ENCODE peak calls at places on chromosome 11, in eight cellular contexts. One of them, this sample, is unnamed.
A peak's percentile ranks its signal among the peaks of the same experiment; 100 is the strongest.

GRCh38 chr11:132576706-132577105 is 955.6 kb downstream of the OPCML start:
- DNase-seq in stimulated activated CD4-positive, alpha-beta T cell treated with anti-CD3 and anti-CD28 coated beads, Interleukin-2, amount 100 ng/mL, for 48 hours: no peak
- DNase-seq in amniotic epithelial cell: peak; percentile 54
- DNase-seq in astrocyte of the spinal cord: peak; percentile 90
- DNase-seq in omental fat pad: no peak
- DNase-seq in caudate nucleus: no peak
- DNase-seq in NCI-H345: no peak
- DNase-seq in Ammon's horn: no peak
- DNase-seq in this sample: no peak

GRCh38 chr11:128848815-128849455 is 18.2 kb downstream of the KCNJ1 start:
- DNase-seq in omental fat pad: peak; percentile 47
- DNase-seq in NCI-H345: peak; percentile 59
- DNase-seq in amniotic epithelial cell: peak; percentile 26
- DNase-seq in caudate nucleus: no peak
- DNase-seq in astrocyte of the spinal cord: peak; percentile 22
- DNase-seq in Ammon's horn: no peak
- DNase-seq in stimulated activated CD4-positive, alpha-beta T cell treated with anti-CD3 and anti-CD28 coated beads, Interleukin-2, amount 100 ng/mL, for 48 hours: peak; percentile 72
- DNase-seq in this sample: no peak

GRCh38 chr11:1747753-1748466 is 2.5 kb downstream of the IFITM10 start:
- DNase-seq in omental fat pad: no peak
- DNase-seq in stimulated activated CD4-positive, alpha-beta T cell treated with anti-CD3 and anti-CD28 coated beads, Interleukin-2, amount 100 ng/mL, for 48 hours: no peak
- DNase-seq in Ammon's horn: peak; percentile 68
- DNase-seq in astrocyte of the spinal cord: no peak
- DNase-seq in NCI-H345: no peak
- DNase-seq in caudate nucleus: peak; percentile 77
- DNase-seq in amniotic epithelial cell: no peak
- DNase-seq in this sample: no peak

GRCh38 chr11:65555693-65556231 is 2.4 kb downstream of the LTBP3 start:
- DNase-seq in stimulated activated CD4-positive, alpha-beta T cell treated with anti-CD3 and anti-CD28 coated beads, Interleukin-2, amount 100 ng/mL, for 48 hours: no peak
- DNase-seq in NCI-H345: no peak
- DNase-seq in omental fat pad: no peak
- DNase-seq in amniotic epithelial cell: peak; percentile 79
- DNase-seq in Ammon's horn: no peak
- DNase-seq in caudate nucleus: no peak
- DNase-seq in astrocyte of the spinal cord: peak; percentile 90
- DNase-seq in this sample: no peak

GRCh38 chr11:77126861-77127673 is 979 bp upstream of the MYO7A start:
- DNase-seq in amniotic epithelial cell: no peak
- DNase-seq in stimulated activated CD4-positive, alpha-beta T cell treated with anti-CD3 and anti-CD28 coated beads, Interleukin-2, amount 100 ng/mL, for 48 hours: peak; percentile 53
- DNase-seq in NCI-H345: peak; percentile 71
- DNase-seq in caudate nucleus: peak; percentile 60
- DNase-seq in astrocyte of the spinal cord: peak; percentile 33
- DNase-seq in omental fat pad: no peak
- DNase-seq in Ammon's horn: peak; percentile 61
- DNase-seq in this sample: no peak

GRCh38 chr11:84628871-84629625 is 998.1 kb downstream of the DLG2 start:
- DNase-seq in astrocyte of the spinal cord: no peak
- DNase-seq in Ammon's horn: peak; percentile 44
- DNase-seq in amniotic epithelial cell: no peak
- DNase-seq in omental fat pad: no peak
- DNase-seq in caudate nucleus: no peak
- DNase-seq in NCI-H345: no peak
- DNase-seq in stimulated activated CD4-positive, alpha-beta T cell treated with anti-CD3 and anti-CD28 coated beads, Interleukin-2, amount 100 ng/mL, for 48 hours: no peak
- DNase-seq in this sample: no peak

GRCh38 chr11:94750319-94751215 is 17.6 kb upstream of the AMOTL1 start:
- DNase-seq in NCI-H345: no peak
- DNase-seq in amniotic epithelial cell: no peak
- DNase-seq in stimulated activated CD4-positive, alpha-beta T cell treated with anti-CD3 and anti-CD28 coated beads, Interleukin-2, amount 100 ng/mL, for 48 hours: no peak
- DNase-seq in astrocyte of the spinal cord: no peak
- DNase-seq in caudate nucleus: no peak
- DNase-seq in omental fat pad: no peak
- DNase-seq in Ammon's horn: no peak
- DNase-seq in this sample: no peak

GRCh38 chr11:101341578-101341977 is 212.0 kb upstream of the PGR start:
- DNase-seq in stimulated activated CD4-positive, alpha-beta T cell treated with anti-CD3 and anti-CD28 coated beads, Interleukin-2, amount 100 ng/mL, for 48 hours: no peak
- DNase-seq in omental fat pad: no peak
- DNase-seq in NCI-H345: no peak
- DNase-seq in amniotic epithelial cell: no peak
- DNase-seq in astrocyte of the spinal cord: no peak
- DNase-seq in caudate nucleus: no peak
- DNase-seq in Ammon's horn: no peak
- DNase-seq in this sample: no peak

GRCh38 chr11:71286701-71287643 is 34.6 kb upstream of the SHANK2 start:
- DNase-seq in astrocyte of the spinal cord: peak; percentile 97
- DNase-seq in omental fat pad: no peak
- DNase-seq in stimulated activated CD4-positive, alpha-beta T cell treated with anti-CD3 and anti-CD28 coated beads, Interleukin-2, amount 100 ng/mL, for 48 hours: no peak
- DNase-seq in NCI-H345: no peak
- DNase-seq in caudate nucleus: no peak
- DNase-seq in Ammon's horn: peak; percentile 64
- DNase-seq in amniotic epithelial cell: peak; percentile 67
- DNase-seq in this sample: no peak

GRCh38 chr11:2444301-2445106 is at the start of the genes KCNQ1 and TRPM5:
- DNase-seq in caudate nucleus: no peak
- DNase-seq in stimulated activated CD4-positive, alpha-beta T cell treated with anti-CD3 and anti-CD28 coated beads, Interleukin-2, amount 100 ng/mL, for 48 hours: peak; percentile 64
- DNase-seq in NCI-H345: peak; percentile 74
- DNase-seq in Ammon's horn: no peak
- DNase-seq in omental fat pad: no peak
- DNase-seq in amniotic epithelial cell: no peak
- DNase-seq in astrocyte of the spinal cord: no peak
- DNase-seq in this sample: peak; percentile 30

GRCh38 chr11:93724090-93724489 is 17.2 kb downstream of the TAF1D start:
- DNase-seq in stimulated activated CD4-positive, alpha-beta T cell treated with anti-CD3 and anti-CD28 coated beads, Interleukin-2, amount 100 ng/mL, for 48 hours: no peak
- DNase-seq in amniotic epithelial cell: no peak
- DNase-seq in Ammon's horn: no peak
- DNase-seq in NCI-H345: no peak
- DNase-seq in astrocyte of the spinal cord: no peak
- DNase-seq in omental fat pad: no peak
- DNase-seq in caudate nucleus: no peak
- DNase-seq in this sample: no peak

GRCh38 chr11:16982809-16983208 is 31.4 kb downstream of the PLEKHA7 start:
- DNase-seq in stimulated activated CD4-positive, alpha-beta T cell treated with anti-CD3 and anti-CD28 coated beads, Interleukin-2, amount 100 ng/mL, for 48 hours: no peak
- DNase-seq in amniotic epithelial cell: peak; percentile 23
- DNase-seq in Ammon's horn: no peak
- DNase-seq in astrocyte of the spinal cord: peak; percentile 10
- DNase-seq in omental fat pad: no peak
- DNase-seq in NCI-H345: no peak
- DNase-seq in caudate nucleus: no peak
- DNase-seq in this sample: no peak

GRCh38 chr11:126113515-126113957 is 50.9 kb upstream of the CDON start:
- DNase-seq in amniotic epithelial cell: peak; percentile 98
- DNase-seq in caudate nucleus: no peak
- DNase-seq in astrocyte of the spinal cord: peak; percentile 86
- DNase-seq in Ammon's horn: peak; percentile 30
- DNase-seq in stimulated activated CD4-positive, alpha-beta T cell treated with anti-CD3 and anti-CD28 coated beads, Interleukin-2, amount 100 ng/mL, for 48 hours: no peak
- DNase-seq in omental fat pad: peak; percentile 58
- DNase-seq in NCI-H345: peak; percentile 65
- DNase-seq in this sample: no peak

GRCh38 chr11:74278721-74279148 is 32.7 kb downstream of the P4HA3 start:
- DNase-seq in astrocyte of the spinal cord: peak; percentile 100
- DNase-seq in stimulated activated CD4-positive, alpha-beta T cell treated with anti-CD3 and anti-CD28 coated beads, Interleukin-2, amount 100 ng/mL, for 48 hours: no peak
- DNase-seq in NCI-H345: no peak
- DNase-seq in amniotic epithelial cell: peak; percentile 100
- DNase-seq in omental fat pad: peak; percentile 75
- DNase-seq in Ammon's horn: no peak
- DNase-seq in caudate nucleus: no peak
- DNase-seq in this sample: no peak

GRCh38 chr11:18046116-18046777 is at the start of gene TPH1:
- DNase-seq in caudate nucleus: no peak
- DNase-seq in omental fat pad: peak; percentile 34
- DNase-seq in Ammon's horn: no peak
- DNase-seq in NCI-H345: no peak
- DNase-seq in astrocyte of the spinal cord: peak; percentile 50
- DNase-seq in amniotic epithelial cell: peak; percentile 90
- DNase-seq in stimulated activated CD4-positive, alpha-beta T cell treated with anti-CD3 and anti-CD28 coated beads, Interleukin-2, amount 100 ng/mL, for 48 hours: no peak
- DNase-seq in this sample: no peak

GRCh38 chr11:118434553-118435232 is 1.6 kb upstream of the KMT2A start:
- DNase-seq in stimulated activated CD4-positive, alpha-beta T cell treated with anti-CD3 and anti-CD28 coated beads, Interleukin-2, amount 100 ng/mL, for 48 hours: peak; percentile 37
- DNase-seq in Ammon's horn: peak; percentile 76
- DNase-seq in omental fat pad: no peak
- DNase-seq in caudate nucleus: peak; percentile 53
- DNase-seq in astrocyte of the spinal cord: peak; percentile 36
- DNase-seq in amniotic epithelial cell: peak; percentile 41
- DNase-seq in NCI-H345: peak; percentile 54
- DNase-seq in this sample: peak; percentile 15

GRCh38 chr11:69575296-69576068 is 65.5 kb upstream of the CCND1 start:
- DNase-seq in omental fat pad: no peak
- DNase-seq in stimulated activated CD4-positive, alpha-beta T cell treated with anti-CD3 and anti-CD28 coated beads, Interleukin-2, amount 100 ng/mL, for 48 hours: no peak
- DNase-seq in Ammon's horn: no peak
- DNase-seq in amniotic epithelial cell: no peak
- DNase-seq in caudate nucleus: no peak
- DNase-seq in NCI-H345: no peak
- DNase-seq in astrocyte of the spinal cord: no peak
- DNase-seq in this sample: no peak

GRCh38 chr11:132803436-132803835 is 728.9 kb downstream of the OPCML start:
- DNase-seq in astrocyte of the spinal cord: no peak
- DNase-seq in caudate nucleus: no peak
- DNase-seq in stimulated activated CD4-positive, alpha-beta T cell treated with anti-CD3 and anti-CD28 coated beads, Interleukin-2, amount 100 ng/mL, for 48 hours: no peak
- DNase-seq in amniotic epithelial cell: no peak
- DNase-seq in Ammon's horn: no peak
- DNase-seq in omental fat pad: no peak
- DNase-seq in NCI-H345: no peak
- DNase-seq in this sample: no peak

GRCh38 chr11:76788661-76789442 is 5.7 kb downstream of the TSKU start:
- DNase-seq in amniotic epithelial cell: no peak
- DNase-seq in caudate nucleus: peak; percentile 23
- DNase-seq in omental fat pad: no peak
- DNase-seq in NCI-H345: peak; percentile 8
- DNase-seq in stimulated activated CD4-positive, alpha-beta T cell treated with anti-CD3 and anti-CD28 coated beads, Interleukin-2, amount 100 ng/mL, for 48 hours: no peak
- DNase-seq in Ammon's horn: peak; percentile 73
- DNase-seq in astrocyte of the spinal cord: no peak
- DNase-seq in this sample: no peak

GRCh38 chr11:46160100-46160499 is 38.8 kb upstream of the PHF21A start:
- DNase-seq in omental fat pad: no peak
- DNase-seq in Ammon's horn: no peak
- DNase-seq in amniotic epithelial cell: no peak
- DNase-seq in caudate nucleus: no peak
- DNase-seq in NCI-H345: peak; percentile 13
- DNase-seq in stimulated activated CD4-positive, alpha-beta T cell treated with anti-CD3 and anti-CD28 coated beads, Interleukin-2, amount 100 ng/mL, for 48 hours: no peak
- DNase-seq in astrocyte of the spinal cord: no peak
- DNase-seq in this sample: no peak

GRCh38 chr11:125313271-125314222 is 149.0 kb downstream of the PKNOX2 start:
- DNase-seq in stimulated activated CD4-positive, alpha-beta T cell treated with anti-CD3 and anti-CD28 coated beads, Interleukin-2, amount 100 ng/mL, for 48 hours: no peak
- DNase-seq in NCI-H345: no peak
- DNase-seq in astrocyte of the spinal cord: peak; percentile 38
- DNase-seq in Ammon's horn: no peak
- DNase-seq in omental fat pad: no peak
- DNase-seq in caudate nucleus: no peak
- DNase-seq in amniotic epithelial cell: no peak
- DNase-seq in this sample: no peak

GRCh38 chr11:123381817-123382554 is 48.1 kb upstream of the GRAMD1B start:
- DNase-seq in caudate nucleus: no peak
- DNase-seq in astrocyte of the spinal cord: no peak
- DNase-seq in NCI-H345: no peak
- DNase-seq in Ammon's horn: no peak
- DNase-seq in omental fat pad: no peak
- DNase-seq in amniotic epithelial cell: no peak
- DNase-seq in stimulated activated CD4-positive, alpha-beta T cell treated with anti-CD3 and anti-CD28 coated beads, Interleukin-2, amount 100 ng/mL, for 48 hours: peak; percentile 55
- DNase-seq in this sample: no peak

GRCh38 chr11:44632466-44633123 is 67.1 kb downstream of the CD82 start:
- DNase-seq in omental fat pad: no peak
- DNase-seq in NCI-H345: no peak
- DNase-seq in stimulated activated CD4-positive, alpha-beta T cell treated with anti-CD3 and anti-CD28 coated beads, Interleukin-2, amount 100 ng/mL, for 48 hours: no peak
- DNase-seq in astrocyte of the spinal cord: no peak
- DNase-seq in caudate nucleus: peak; percentile 38
- DNase-seq in amniotic epithelial cell: peak; percentile 46
- DNase-seq in Ammon's horn: no peak
- DNase-seq in this sample: no peak

GRCh38 chr11:69135420-69136363 is 20.0 kb upstream of the SMIM38 start:
- DNase-seq in stimulated activated CD4-positive, alpha-beta T cell treated with anti-CD3 and anti-CD28 coated beads, Interleukin-2, amount 100 ng/mL, for 48 hours: no peak
- DNase-seq in astrocyte of the spinal cord: no peak
- DNase-seq in caudate nucleus: no peak
- DNase-seq in NCI-H345: no peak
- DNase-seq in omental fat pad: no peak
- DNase-seq in amniotic epithelial cell: no peak
- DNase-seq in Ammon's horn: no peak
- DNase-seq in this sample: no peak

GRCh38 chr11:43735115-43735514 is 54.6 kb downstream of the HSD17B12 start:
- DNase-seq in caudate nucleus: no peak
- DNase-seq in astrocyte of the spinal cord: no peak
- DNase-seq in NCI-H345: no peak
- DNase-seq in amniotic epithelial cell: no peak
- DNase-seq in Ammon's horn: no peak
- DNase-seq in stimulated activated CD4-positive, alpha-beta T cell treated with anti-CD3 and anti-CD28 coated beads, Interleukin-2, amount 100 ng/mL, for 48 hours: no peak
- DNase-seq in omental fat pad: no peak
- DNase-seq in this sample: no peak

GRCh38 chr11:91305402-91305801 is 919.2 kb upstream of the FAT3 start:
- DNase-seq in amniotic epithelial cell: no peak
- DNase-seq in Ammon's horn: no peak
- DNase-seq in caudate nucleus: no peak
- DNase-seq in astrocyte of the spinal cord: no peak
- DNase-seq in stimulated activated CD4-positive, alpha-beta T cell treated with anti-CD3 and anti-CD28 coated beads, Interleukin-2, amount 100 ng/mL, for 48 hours: no peak
- DNase-seq in omental fat pad: no peak
- DNase-seq in NCI-H345: no peak
- DNase-seq in this sample: no peak

GRCh38 chr11:75303544-75304224 is 47.8 kb downstream of the ARRB1 start:
- DNase-seq in omental fat pad: no peak
- DNase-seq in astrocyte of the spinal cord: no peak
- DNase-seq in caudate nucleus: peak; percentile 78
- DNase-seq in amniotic epithelial cell: peak; percentile 84
- DNase-seq in Ammon's horn: peak; percentile 92
- DNase-seq in stimulated activated CD4-positive, alpha-beta T cell treated with anti-CD3 and anti-CD28 coated beads, Interleukin-2, amount 100 ng/mL, for 48 hours: no peak
- DNase-seq in NCI-H345: no peak
- DNase-seq in this sample: no peak

GRCh38 chr11:69641681-69642548 is 959 bp downstream of the CCND1 start:
- DNase-seq in stimulated activated CD4-positive, alpha-beta T cell treated with anti-CD3 and anti-CD28 coated beads, Interleukin-2, amount 100 ng/mL, for 48 hours: no peak
- DNase-seq in astrocyte of the spinal cord: no peak
- DNase-seq in Ammon's horn: no peak
- DNase-seq in omental fat pad: no peak
- DNase-seq in amniotic epithelial cell: no peak
- DNase-seq in NCI-H345: no peak
- DNase-seq in caudate nucleus: no peak
- DNase-seq in this sample: no peak

GRCh38 chr11:96199563-96200025 is 143.4 kb downstream of the MAML2 start:
- DNase-seq in astrocyte of the spinal cord: peak; percentile 84
- DNase-seq in omental fat pad: no peak
- DNase-seq in stimulated activated CD4-positive, alpha-beta T cell treated with anti-CD3 and anti-CD28 coated beads, Interleukin-2, amount 100 ng/mL, for 48 hours: no peak
- DNase-seq in NCI-H345: peak; percentile 0
- DNase-seq in amniotic epithelial cell: peak; percentile 85
- DNase-seq in Ammon's horn: no peak
- DNase-seq in caudate nucleus: no peak
- DNase-seq in this sample: no peak

GRCh38 chr11:44600739-44601416 is 35.4 kb downstream of the CD82 start:
- DNase-seq in caudate nucleus: peak; percentile 61
- DNase-seq in omental fat pad: no peak
- DNase-seq in amniotic epithelial cell: no peak
- DNase-seq in astrocyte of the spinal cord: no peak
- DNase-seq in Ammon's horn: no peak
- DNase-seq in stimulated activated CD4-positive, alpha-beta T cell treated with anti-CD3 and anti-CD28 coated beads, Interleukin-2, amount 100 ng/mL, for 48 hours: no peak
- DNase-seq in NCI-H345: peak; percentile 27
- DNase-seq in this sample: no peak

GRCh38 chr11:17014774-17015638 is 792 bp upstream of the PLEKHA7 start:
- DNase-seq in Ammon's horn: no peak
- DNase-seq in caudate nucleus: no peak
- DNase-seq in omental fat pad: no peak
- DNase-seq in stimulated activated CD4-positive, alpha-beta T cell treated with anti-CD3 and anti-CD28 coated beads, Interleukin-2, amount 100 ng/mL, for 48 hours: no peak
- DNase-seq in amniotic epithelial cell: peak; percentile 80
- DNase-seq in NCI-H345: peak; percentile 55
- DNase-seq in astrocyte of the spinal cord: peak; percentile 67
- DNase-seq in this sample: peak; percentile 40

This sample was measured in NCI-H748 treated with DMSO at 0.1 percent for 48 hours.